ENCODE peak calls at places on chromosome 21, in four cellular contexts. K, W, C and S are unnamed samples.

GRCh38 chr21:41170442-41170841 is 2.5 kb downstream of the BACE2 start:
- DNase-seq in K (no peak), W (no peak), C (peak; percentile 75), S (peak; percentile 57)

GRCh38 chr21:46294647-46295176 is 8.6 kb downstream of the YBEY start:
- DNase-seq in K (no peak), W (no peak), C (no peak), S (peak; percentile 23)

GRCh38 chr21:41142051-41142795 is 25.7 kb upstream of the BACE2 start:
- DNase-seq in K (no peak), W (no peak), C (peak; percentile 69), S (peak; percentile 86)

GRCh38 chr21:32484706-32485380 is 72.3 kb downstream of the EVA1C start:
- DNase-seq in K (no peak), W (no peak), C (no peak), S (no peak)

GRCh38 chr21:38250991-38251418 is 5.8 kb upstream of the KCNJ15 start:
- DNase-seq in K (no peak), W (no peak), C (no peak), S (no peak)

GRCh38 chr21:28132713-28133112 is 860.0 kb downstream of the LTN1 start:
- DNase-seq in K (no peak), W (no peak), C (no peak), S (no peak)

GRCh38 chr21:20997633-20998455 is at the start of gene NCAM2:
- DNase-seq in K (no peak), W (peak; percentile 74), C (peak; percentile 85), S (peak; percentile 57)

GRCh38 chr21:35027558-35028450 is 21.3 kb downstream of the RUNX1 start:
- DNase-seq in K (no peak), W (no peak), C (no peak), S (no peak)

GRCh38 chr21:38663282-38663681 is 142.4 kb upstream of the ETS2 start:
- DNase-seq in K (no peak), W (no peak), C (no peak), S (no peak)

GRCh38 chr21:39083377-39084008 is 99.8 kb downstream of the PSMG1 start:
- DNase-seq in K (no peak), W (no peak), C (no peak), S (peak; percentile 90)

GRCh38 chr21:14900611-14901010 is 164.2 kb downstream of the NRIP1 start:
- DNase-seq in K (no peak), W (no peak), C (no peak), S (peak; percentile 39)

GRCh38 chr21:15192243-15192642 is 127.4 kb upstream of the NRIP1 start:
- DNase-seq in K (no peak), W (no peak), C (no peak), S (peak; percentile 97)

GRCh38 chr21:45035477-45035848 is 38.9 kb upstream of the ADARB1 start:
- DNase-seq in K (no peak), W (no peak), C (no peak), S (no peak)

GRCh38 chr21:35303085-35303484 is 254.0 kb upstream of the RUNX1 start:
- DNase-seq in K (no peak), W (no peak), C (no peak), S (peak; percentile 94)

GRCh38 chr21:45562965-45563364 is 20.7 kb upstream of the SLC19A1 start:
- DNase-seq in K (no peak), W (no peak), C (no peak), S (no peak)

GRCh38 chr21:44982558-44983244 is 42.9 kb downstream of the SLX9 start:
- DNase-seq in K (no peak), W (no peak), C (no peak), S (peak; percentile 52)

GRCh38 chr21:36478941-36479340 is 981 bp downstream of the CLDN14 start:
- DNase-seq in K (no peak), W (no peak), C (peak; percentile 67), S (peak; percentile 10)

GRCh38 chr21:32459972-32460371 is 47.5 kb downstream of the EVA1C start:
- DNase-seq in K (no peak), W (no peak), C (no peak), S (no peak)

GRCh38 chr21:39911286-39911685 is 44.0 kb downstream of the PCP4 start:
- DNase-seq in K (no peak), W (no peak), C (peak; percentile 25), S (no peak)

GRCh38 chr21:37675202-37675801 is 241.0 kb downstream of the KCNJ6 start:
- DNase-seq in K (peak; percentile 40), W (peak; percentile 90), C (peak; percentile 83), S (peak; percentile 61)

GRCh38 chr21:28442624-28443023 is 550.1 kb downstream of the LTN1 start:
- DNase-seq in K (no peak), W (no peak), C (no peak), S (peak; percentile 65)

GRCh38 chr21:44464351-44464750 is 9.0 kb downstream of the LRRC3 start:
- DNase-seq in K (no peak), W (no peak), C (no peak), S (no peak)

GRCh38 chr21:26966978-26967913 is at the start of gene ADAMTS5:
- DNase-seq in K (no peak), W (no peak), C (peak; percentile 53), S (peak; percentile 61)

GRCh38 chr21:36863260-36863659 is 103.2 kb downstream of the HLCS start:
- DNase-seq in K (no peak), W (no peak), C (no peak), S (no peak)

GRCh38 chr21:36471254-36471723 is 8.6 kb downstream of the CLDN14 start:
- DNase-seq in K (no peak), W (no peak), C (no peak), S (peak; percentile 58)

GRCh38 chr21:36079010-36079649 is 9.3 kb downstream of the CBR1 start:
- DNase-seq in K (peak; percentile 27), W (no peak), C (no peak), S (no peak)

GRCh38 chr21:26846036-26846931 is 1.1 kb upstream of the ADAMTS1 start:
- DNase-seq in K (no peak), W (peak; percentile 61), C (peak; percentile 55), S (peak; percentile 69)

GRCh38 chr21:45801989-45802388 is 158.5 kb downstream of the PCBP3 start:
- DNase-seq in K (no peak), W (peak; percentile 42), C (no peak), S (no peak)

GRCh38 chr21:14438204-14438603 is 55.3 kb upstream of the HSPA13 start:
- DNase-seq in K (no peak), W (no peak), C (no peak), S (no peak)

GRCh38 chr21:24450119-24450518 is 1157.2 kb downstream of the MRPL39 start:
- DNase-seq in K (no peak), W (no peak), C (no peak), S (no peak)

GRCh38 chr21:41952568-41953248 is 1.1 kb downstream of the C2CD2 start:
- DNase-seq in K (no peak), W (no peak), C (peak; percentile 34), S (no peak)

GRCh38 chr21:46130721-46131720 is 24.4 kb downstream of the FTCD start:
- DNase-seq in K (no peak), W (no peak), C (no peak), S (no peak)

GRCh38 chr21:42317341-42317741 is 2.1 kb upstream of the TFF3 start:
- DNase-seq in K (no peak), W (peak; percentile 36), C (no peak), S (no peak)

GRCh38 chr21:44415073-44416025 is 40.0 kb upstream of the LRRC3 start:
- DNase-seq in K (no peak), W (peak; percentile 26), C (no peak), S (no peak)

GRCh38 chr21:42765656-42766055 is 112.2 kb downstream of the PDE9A start:
- DNase-seq in K (no peak), W (no peak), C (no peak), S (no peak)

GRCh38 chr21:40512590-40512989 is 334.4 kb downstream of the DSCAM start:
- DNase-seq in K (no peak), W (peak; percentile 57), C (peak; percentile 57), S (no peak)

GRCh38 chr21:46040707-46041106 is 57.2 kb upstream of the COL6A2 start:
- DNase-seq in K (no peak), W (no peak), C (no peak), S (no peak)

GRCh38 chr21:27190601-27191000 is 223.7 kb upstream of the ADAMTS5 start:
- DNase-seq in K (no peak), W (no peak), C (peak; percentile 7), S (no peak)

GRCh38 chr21:18114735-18115134 is 129.9 kb upstream of the CHODL start:
- DNase-seq in K (no peak), W (no peak), C (no peak), S (no peak)